ENCODE peak calls at places on chromosomes 12 and 14, in ten cellular contexts. D is H54, B is heart left ventricle, J is A549, P is GM12878, L is H1, F is GM12892, Z is stomach, U is lower leg skin, G is sigmoid colon. N is an unnamed sample.

GRCh38 chr12:14612250-14612649 is 44.6 kb upstream of the PLBD1 start:
- DNase-seq in D (no peak), B (no peak), J (no peak), P (no peak), L (no peak), F (no peak), Z (no peak), U (no peak), G (no peak), N (no peak)

GRCh38 chr12:9943244-9943643 is 11.1 kb upstream of the CLEC2A start:
- DNase-seq in D (no peak), B (no peak), J (no peak), P (no peak), L (no peak), F (no peak), Z (no peak), U (no peak), G (no peak), N (no peak)

GRCh38 chr12:104567832-104568490 is 111.2 kb downstream of the CHST11 start:
- DNase-seq in D (no peak), B (no peak), J (no peak), P (no peak), L (no peak), F (no peak), Z (no peak), U (no peak), G (no peak), N (no peak)

GRCh38 chr12:47903151-47903611 is 1.6 kb downstream of the VDR start:
- DNase-seq in D (no peak), B (no peak), J (no peak), P (no peak), L (no peak), F (no peak), Z (peak), U (no peak), G (peak), N (peak)

GRCh38 chr14:71410578-71411279 is 503.5 kb downstream of the PCNX1 start:
- DNase-seq in D (no peak), B (no peak), J (no peak), P (no peak), L (no peak), F (no peak), Z (no peak), U (no peak), G (no peak), N (no peak)

GRCh38 chr14:91714805-91715204 is 17.1 kb downstream of the CATSPERB start:
- DNase-seq in D (no peak), B (no peak), J (no peak), P (no peak), L (no peak), F (no peak), Z (no peak), U (no peak), G (no peak), N (no peak)

GRCh38 chr14:20934148-20934762 is 21.0 kb upstream of the RNASE2 start:
- DNase-seq in D (peak), B (no peak), J (peak), P (no peak), L (peak), F (peak), Z (peak), U (no peak), G (no peak), N (peak)

GRCh38 chr12:132106921-132107320 is 37.2 kb downstream of the DDX51 start:
- DNase-seq in D (no peak), B (no peak), J (no peak), P (no peak), L (no peak), F (no peak), Z (no peak), U (no peak), G (no peak), N (no peak)

GRCh38 chr12:3752096-3752709 is 706 bp downstream of the CRACR2A start:
- DNase-seq in D (no peak), B (peak), J (no peak), P (peak), L (peak), F (peak), Z (peak), U (peak), G (no peak), N (peak)

GRCh38 chr14:53955671-53956426 is 776 bp downstream of the BMP4 start:
- DNase-seq in D (no peak), B (peak), J (peak), P (no peak), L (peak), F (no peak), Z (peak), U (peak), G (peak), N (no peak)

GRCh38 chr12:53070901-53071492 is 8.2 kb downstream of the SPRYD3 start:
- DNase-seq in D (no peak), B (no peak), J (no peak), P (no peak), L (no peak), F (no peak), Z (no peak), U (peak), G (peak), N (no peak)

GRCh38 chr14:37864861-37865718 is 269.7 kb downstream of the TTC6 start:
- DNase-seq in D (no peak), B (no peak), J (peak), P (no peak), L (no peak), F (no peak), Z (peak), U (no peak), G (peak), N (no peak)

DNA sequence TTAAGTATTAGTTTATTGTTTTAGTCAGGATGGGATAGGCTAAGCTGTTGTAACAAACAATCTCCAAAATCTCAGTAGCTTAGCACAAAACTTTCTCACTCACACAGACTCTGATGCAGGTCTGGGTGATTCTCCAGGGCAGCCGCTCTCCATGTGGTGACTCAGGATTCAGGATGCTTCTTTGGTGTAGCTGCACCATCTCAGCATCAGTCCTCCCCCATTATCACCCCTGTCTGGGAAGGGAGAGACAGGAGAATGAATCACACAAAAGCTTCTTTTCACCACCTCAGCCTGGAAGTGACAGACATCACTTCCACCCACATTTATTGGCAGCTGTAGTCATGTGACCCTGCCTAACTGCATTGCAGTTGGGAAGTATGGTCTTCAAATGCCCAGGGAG is 142.3 kb downstream of the DICER1 start:
- DNase-seq in D (no peak), B (no peak), J (no peak), P (no peak), L (no peak), F (no peak), Z (no peak), U (no peak), G (no peak), N (no peak)
- TF ChIP-seq POLR2A in D (no peak), B (no peak), J (no peak), P (no peak), L (no peak), F (no peak), Z (no peak), U (no peak), G (no peak), N (no peak)

DNA sequence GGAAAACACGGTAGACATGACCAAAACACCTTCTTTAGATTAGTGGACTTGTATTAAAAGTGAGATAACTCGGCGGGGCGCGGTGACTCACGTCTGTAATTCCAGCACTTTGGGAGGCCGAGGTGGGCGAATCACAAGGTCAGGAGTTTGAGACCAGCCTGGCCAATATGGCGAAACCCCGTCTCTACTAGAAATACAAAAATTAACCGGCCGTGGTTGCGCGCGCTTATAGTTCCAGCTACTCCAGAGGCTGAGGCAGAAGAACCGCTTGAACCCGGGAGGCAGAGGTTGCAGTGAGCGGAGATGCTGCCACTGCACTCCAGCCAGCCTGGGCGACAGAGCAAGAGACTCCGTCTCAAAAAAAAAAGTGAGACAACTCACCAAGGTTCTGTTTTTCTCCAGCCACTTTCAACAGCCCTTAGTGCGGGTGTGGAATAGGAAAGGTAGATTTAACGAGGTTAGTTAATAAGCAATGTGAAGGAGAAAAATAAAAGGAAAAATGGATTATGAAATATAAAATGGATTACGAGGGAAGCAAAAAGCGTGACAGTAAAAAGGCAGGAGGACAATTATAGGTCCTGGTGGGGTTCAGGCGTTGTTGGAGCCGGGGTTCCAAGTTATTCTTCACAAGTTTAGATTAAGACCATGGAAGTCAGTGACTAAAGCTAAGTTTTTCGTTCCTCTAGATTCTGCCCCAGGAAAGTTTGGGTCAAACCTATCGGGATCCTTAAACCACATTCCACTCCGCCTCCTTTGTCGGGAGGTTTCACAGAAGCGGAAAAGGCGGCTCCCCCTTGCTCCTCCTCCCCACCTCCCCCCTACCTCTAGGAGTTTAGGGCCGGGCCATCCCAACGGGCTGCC is 534 bp downstream of the PPP2R3C start:
- DNase-seq in D (peak), B (no peak), J (no peak), P (no peak), L (no peak), F (no peak), Z (no peak), U (no peak), G (no peak), N (peak)
- TF ChIP-seq POLR2A in D (no peak), B (no peak), J (no peak), P (no peak), L (no peak), F (no peak), Z (no peak), U (no peak), G (no peak), N (no peak)

DNA sequence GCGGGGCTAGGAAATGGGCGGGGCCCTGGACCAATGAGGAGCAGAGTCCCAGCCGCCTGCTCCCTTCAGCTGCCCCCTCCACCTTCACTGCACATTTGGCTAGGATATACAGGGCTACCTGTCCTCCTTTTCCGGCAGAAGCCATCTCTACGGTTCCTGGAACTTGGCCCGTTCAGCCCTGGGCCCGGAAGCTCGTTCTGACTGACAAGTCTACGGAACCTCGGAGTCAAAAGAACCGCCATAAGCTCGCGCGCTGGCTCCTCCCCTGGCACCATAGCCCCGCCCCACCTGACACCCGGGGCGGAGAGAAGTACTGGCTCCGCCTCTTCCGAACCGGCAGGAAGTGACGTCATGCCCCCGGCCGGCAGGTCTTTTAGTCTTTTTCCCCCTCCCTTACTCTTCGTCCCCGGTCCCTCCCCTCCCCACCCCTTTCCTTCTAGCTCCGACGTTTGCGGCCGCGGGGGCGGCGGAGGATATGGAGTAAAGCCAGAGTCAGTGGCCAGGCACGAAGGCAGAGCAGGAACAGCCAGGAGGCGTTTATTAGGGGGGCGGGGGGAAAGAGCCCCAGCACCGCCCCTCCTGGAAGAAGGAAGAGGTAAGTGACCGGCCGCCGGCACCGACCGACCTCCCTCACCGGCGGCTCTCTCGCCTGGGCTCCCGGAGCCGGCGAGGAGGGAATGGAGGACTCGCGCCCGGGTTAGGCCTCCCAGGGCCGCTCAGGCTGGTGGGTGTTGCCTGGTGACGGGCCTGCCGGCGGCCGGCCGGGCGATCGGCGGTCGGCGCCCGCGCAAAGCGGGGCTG is at the start of the genes DEPDC4 and SCYL2:
- DNase-seq in D (peak), B (peak), J (peak), P (peak), L (peak), F (peak), Z (peak), U (peak), G (peak), N (peak)
- TF ChIP-seq POLR2A in D (peak), B (peak), J (peak), P (peak), L (no peak), F (peak), Z (peak), U (no peak), G (peak), N (peak)

GRCh38 chr12:109018276-109018675 is 2.6 kb downstream of the SVOP start:
- DNase-seq in D (no peak), B (no peak), J (no peak), P (no peak), L (no peak), F (no peak), Z (no peak), U (no peak), G (no peak), N (no peak)

GRCh38 chr12:109014984-109015765 is 5.7 kb downstream of the SVOP start:
- DNase-seq in D (no peak), B (no peak), J (no peak), P (no peak), L (no peak), F (no peak), Z (no peak), U (peak), G (no peak), N (no peak)

GRCh38 chr12:109016978-109017377 is 3.9 kb downstream of the SVOP start:
- DNase-seq in D (no peak), B (no peak), J (no peak), P (no peak), L (no peak), F (no peak), Z (no peak), U (peak), G (no peak), N (no peak)

GRCh38 chr12:109020136-109020535 is 732 bp downstream of the SVOP start:
- DNase-seq in D (no peak), B (no peak), J (no peak), P (no peak), L (no peak), F (no peak), Z (no peak), U (peak), G (no peak), N (no peak)

DNA sequence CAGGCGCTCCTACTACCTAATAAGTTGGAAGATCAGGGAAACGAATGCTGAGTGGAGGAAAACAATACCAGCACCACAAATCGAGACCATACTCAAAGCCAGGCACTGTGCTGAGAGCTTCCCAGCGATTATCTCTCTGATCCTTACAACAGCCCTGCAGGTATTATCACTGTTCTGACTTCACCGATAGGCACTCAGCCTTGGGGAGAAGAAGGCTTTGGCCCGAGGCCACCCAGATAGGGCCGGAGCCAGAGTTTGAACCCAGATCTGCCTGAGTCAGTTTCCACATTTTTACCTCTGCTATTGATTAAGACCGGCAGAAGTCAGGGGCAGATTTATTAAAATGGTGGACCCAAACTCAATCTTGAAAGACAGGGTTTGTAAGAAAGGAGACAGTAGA is 4.9 kb downstream of the SVOP start:
- DNase-seq in D (no peak), B (no peak), J (no peak), P (no peak), L (no peak), F (no peak), Z (no peak), U (peak), G (no peak), N (no peak)
- TF ChIP-seq POLR2A in D (no peak), B (no peak), J (no peak), P (no peak), L (no peak), F (no peak), Z (no peak), U (no peak), G (no peak), N (no peak)

N was measured in erythroblast.